ENCODE peak calls at places on chromosomes 13 and 19, in nine cellular contexts. T, K, X, O, M, W, L, F and S are unnamed samples.

GRCh38 chr19:28884786-28885476 is 328.0 kb downstream of the UQCRFS1 start:
- DNase-seq in T (no peak), K (no peak), F (peak; percentile 32), W (no peak), M (no peak), L (no peak), O (no peak), X (no peak), S (no peak)

GRCh38 chr13:75829874-75830273 is 193.7 kb downstream of the LMO7 start:
- DNase-seq in M (no peak), L (no peak), X (no peak), W (no peak), O (no peak), F (no peak), K (no peak), T (no peak), S (no peak)

GRCh38 chr19:13865578-13866462 is 11.1 kb upstream of the NANOS3 start:
- DNase-seq in W (no peak), K (no peak), X (no peak), T (no peak), O (no peak), F (no peak), M (no peak), L (no peak), S (no peak)

GRCh38 chr13:39811051-39811450 is 155.6 kb downstream of the COG6 start:
- DNase-seq in W (no peak), L (no peak), X (no peak), F (no peak), O (no peak), M (no peak), K (no peak), T (no peak), S (no peak)

GRCh38 chr19:38727868-38728660 is 16.2 kb downstream of the CAPN12 start:
- DNase-seq in F (peak; percentile 43), T (no peak), K (no peak), L (no peak), X (no peak), O (no peak), W (no peak), M (no peak), S (no peak)

GRCh38 chr19:40601061-40601973 is at the start of gene LTBP4:
- DNase-seq in M (no peak), F (no peak), O (no peak), L (no peak), K (no peak), W (no peak), T (peak; percentile 82), X (peak; percentile 14), S (no peak)

GRCh38 chr19:7497292-7497691 is 8.5 kb upstream of the PEX11G start:
- DNase-seq in F (peak; percentile 47), T (no peak), L (no peak), M (no peak), X (peak; percentile 34), O (no peak), W (no peak), K (no peak), S (no peak)

GRCh38 chr19:40567750-40568494 is 8.8 kb upstream of the SHKBP1 start:
- DNase-seq in K (no peak), W (no peak), T (no peak), X (no peak), M (no peak), F (no peak), O (no peak), L (no peak), S (no peak)

GRCh38 chr13:50080158-50080855 is 65.1 kb downstream of the KCNRG start:
- DNase-seq in T (no peak), F (peak; percentile 34), L (no peak), M (no peak), K (no peak), X (peak; percentile 7), O (no peak), W (no peak), S (no peak)

GRCh38 chr19:45790942-45791341 is 1.7 kb downstream of the DMWD start:
- DNase-seq in T (no peak), L (no peak), K (no peak), O (no peak), W (no peak), M (no peak), X (no peak), F (no peak), S (no peak)

GRCh38 chr19:49393871-49394270 is 5.8 kb downstream of the KASH5 start:
- DNase-seq in F (no peak), L (no peak), M (no peak), T (no peak), W (no peak), X (no peak), O (no peak), K (no peak), S (no peak)